ENCODE peak calls at places on chromosomes 13 and 19, in five cellular contexts. X is HCT116, V is K562, H is SK-N-SH, W is GM12878. D is an unnamed sample.

GRCh38 chr19:42366676-42367075 is 23.4 kb downstream of the CNFN start:
- DNase-seq in X (no peak), V (no peak), H (no peak), W (no peak), D (no peak)

GRCh38 chr13:44401577-44401976 is 28.0 kb downstream of the SERP2 start:
- DNase-seq in X (no peak), V (no peak), H (no peak), W (no peak), D (no peak)

GRCh38 chr13:65112123-65113075 is 2117.7 kb downstream of the PCDH9 start:
- DNase-seq in X (no peak), V (no peak), H (no peak), W (no peak), D (no peak)

GRCh38 chr19:33580645-33581037 is 41.1 kb upstream of the CHST8 start:
- DNase-seq in X (no peak), V (no peak), H (no peak), W (no peak), D (no peak)

GRCh38 chr13:21016487-21016886 is 44.9 kb downstream of the LATS2 start:
- DNase-seq in X (no peak), V (no peak), H (no peak), W (no peak), D (no peak)

GRCh38 chr13:60974296-60974695 is 441.4 kb downstream of the PCDH20 start:
- DNase-seq in X (no peak), V (no peak), H (no peak), W (no peak), D (no peak)

GRCh38 chr13:75670496-75670895 is 34.4 kb downstream of the LMO7 start:
- DNase-seq in X (no peak), V (no peak), H (no peak), W (no peak), D (no peak)

GRCh38 chr19:51702103-51702753 is 9.1 kb downstream of the SPACA6 start:
- DNase-seq in X (no peak), V (peak; percentile 82), H (peak; percentile 54), W (no peak), D (no peak)

GRCh38 chr19:32550666-32551065 is 30.3 kb upstream of the PDCD5 start:
- DNase-seq in X (no peak), V (no peak), H (no peak), W (no peak), D (no peak)

GRCh38 chr19:6260912-6261636 is 18.7 kb downstream of the MLLT1 start:
- DNase-seq in X (no peak), V (peak; percentile 66), H (peak; percentile 84), W (no peak), D (peak; percentile 28)

GRCh38 chr19:39974377-39975155 is 3.6 kb downstream of the PSMC4 start:
- DNase-seq in X (no peak), V (no peak), H (no peak), W (no peak), D (no peak)

GRCh38 chr19:10961073-10961762 is 388 bp downstream of the SMARCA4 start:
- DNase-seq in X (no peak), V (peak; percentile 87), H (peak; percentile 90), W (no peak), D (no peak)

GRCh38 chr19:13071444-13072205 is 31.0 kb downstream of the LYL1 start:
- DNase-seq in X (no peak), V (no peak), H (no peak), W (no peak), D (no peak)

GRCh38 chr13:79457948-79458347 is 23.0 kb upstream of the NDFIP2 start:
- DNase-seq in X (no peak), V (peak; percentile 21), H (no peak), W (no peak), D (no peak)

GRCh38 chr13:50162001-50162400 is 146.8 kb downstream of the KCNRG start:
- DNase-seq in X (no peak), V (no peak), H (no peak), W (no peak), D (no peak)

GRCh38 chr19:36136975-36137686 is 2.7 kb upstream of the CAPNS1 start:
- DNase-seq in X (peak; percentile 77), V (no peak), H (no peak), W (no peak), D (no peak)

GRCh38 chr13:59521549-59521948 is 642.2 kb downstream of the DIAPH3 start:
- DNase-seq in X (no peak), V (no peak), H (no peak), W (no peak), D (no peak)

GRCh38 chr13:109160887-109161669 is 531.7 kb downstream of the MYO16 start:
- DNase-seq in X (no peak), V (no peak), H (no peak), W (no peak), D (no peak)

GRCh38 chr19:38759590-38760003 is 13.7 kb downstream of the LGALS7 start:
- DNase-seq in X (no peak), V (no peak), H (no peak), W (no peak), D (peak; percentile 98)

GRCh38 chr13:34678154-34678553 is 263.9 kb upstream of the NBEA start:
- DNase-seq in X (no peak), V (no peak), H (no peak), W (no peak), D (peak; percentile 81)

GRCh38 chr19:43316591-43317319 is 36.7 kb upstream of the CD177 start:
- DNase-seq in X (peak; percentile 73), V (peak; percentile 19), H (peak; percentile 44), W (no peak), D (peak; percentile 56)

GRCh38 chr13:94384217-94384905 is 95.1 kb downstream of the DCT start:
- DNase-seq in X (no peak), V (no peak), H (no peak), W (no peak), D (no peak)

GRCh38 chr19:32627714-32628253 is 46.8 kb downstream of the PDCD5 start:
- DNase-seq in X (no peak), V (no peak), H (peak; percentile 71), W (no peak), D (no peak)

GRCh38 chr19:11447347-11448262 is 12.2 kb downstream of the PRKCSH start:
- DNase-seq in X (no peak), V (peak; percentile 4), H (peak; percentile 27), W (no peak), D (no peak)

GRCh38 chr19:41325947-41326706 is 16.2 kb downstream of the CCDC97 start:
- DNase-seq in X (no peak), V (no peak), H (peak; percentile 81), W (no peak), D (peak; percentile 56)

GRCh38 chr13:98643479-98643878 is 66.6 kb upstream of the STK24 start:
- DNase-seq in X (no peak), V (no peak), H (no peak), W (no peak), D (no peak)

DNA sequence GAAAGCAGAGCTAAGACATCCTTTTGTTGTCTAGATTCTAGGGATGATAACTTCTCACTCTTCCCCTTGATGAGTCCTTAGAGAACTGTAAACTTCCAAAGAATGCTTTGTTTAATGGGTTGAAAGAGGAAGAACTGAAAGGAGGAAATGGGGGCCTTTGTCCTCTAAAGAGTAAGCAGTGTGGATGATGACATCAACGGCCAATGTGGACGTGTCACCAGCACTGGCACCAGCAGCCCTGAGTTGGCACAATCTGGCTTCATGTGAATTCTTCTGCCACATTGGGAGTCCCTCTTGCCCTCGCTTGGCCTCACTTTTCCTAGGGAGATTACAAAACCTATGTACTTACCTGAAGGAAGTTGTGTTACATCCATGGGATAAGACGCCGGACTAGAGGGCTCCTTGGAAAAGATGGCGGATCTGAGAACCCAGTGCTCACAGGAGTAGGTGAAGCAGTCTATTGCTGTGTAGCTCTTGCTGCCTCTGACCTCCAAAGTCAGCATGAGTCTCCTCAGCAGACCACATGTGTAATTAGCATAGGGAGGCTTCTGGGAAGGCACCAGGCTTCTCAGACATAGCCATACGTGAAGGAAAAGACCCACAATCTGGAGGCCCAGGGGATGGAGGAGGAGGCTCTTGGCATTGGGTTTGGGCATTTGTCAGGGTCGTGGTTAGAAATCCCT is 62.8 kb downstream of the RGCC start:
- DNase-seq in X (no peak), V (no peak), H (no peak), W (no peak), D (no peak)
- TF ChIP-seq ZBTB33 in X (no peak), V (no peak), H (no peak), W (no peak), D (no peak)

GRCh38 chr19:44476559-44477408 is 23.5 kb downstream of the ZNF180 start:
- DNase-seq in X (no peak), V (no peak), H (no peak), W (no peak), D (peak; percentile 16)
- TF ChIP-seq ZBTB33 in X (no peak), V (no peak), H (no peak), W (no peak), D (no peak)

GRCh38 chr13:66344770-66345367 is 885.3 kb downstream of the PCDH9 start:
- DNase-seq in X (no peak), V (no peak), H (no peak), W (no peak), D (no peak)

GRCh38 chr13:66349945-66350344 is 880.2 kb downstream of the PCDH9 start:
- DNase-seq in X (no peak), V (no peak), H (no peak), W (no peak), D (no peak)

GRCh38 chr13:66345988-66346387 is 884.1 kb downstream of the PCDH9 start:
- DNase-seq in X (no peak), V (no peak), H (no peak), W (no peak), D (no peak)

GRCh38 chr13:66348745-66349720 is 881.1 kb downstream of the PCDH9 start:
- DNase-seq in X (no peak), V (no peak), H (no peak), W (no peak), D (no peak)

GRCh38 chr13:66347718-66348117 is 882.4 kb downstream of the PCDH9 start:
- DNase-seq in X (no peak), V (no peak), H (no peak), W (no peak), D (no peak)
- TF ChIP-seq ZBTB33 in X (no peak), V (no peak), H (no peak), W (no peak), D (no peak)

DNA sequence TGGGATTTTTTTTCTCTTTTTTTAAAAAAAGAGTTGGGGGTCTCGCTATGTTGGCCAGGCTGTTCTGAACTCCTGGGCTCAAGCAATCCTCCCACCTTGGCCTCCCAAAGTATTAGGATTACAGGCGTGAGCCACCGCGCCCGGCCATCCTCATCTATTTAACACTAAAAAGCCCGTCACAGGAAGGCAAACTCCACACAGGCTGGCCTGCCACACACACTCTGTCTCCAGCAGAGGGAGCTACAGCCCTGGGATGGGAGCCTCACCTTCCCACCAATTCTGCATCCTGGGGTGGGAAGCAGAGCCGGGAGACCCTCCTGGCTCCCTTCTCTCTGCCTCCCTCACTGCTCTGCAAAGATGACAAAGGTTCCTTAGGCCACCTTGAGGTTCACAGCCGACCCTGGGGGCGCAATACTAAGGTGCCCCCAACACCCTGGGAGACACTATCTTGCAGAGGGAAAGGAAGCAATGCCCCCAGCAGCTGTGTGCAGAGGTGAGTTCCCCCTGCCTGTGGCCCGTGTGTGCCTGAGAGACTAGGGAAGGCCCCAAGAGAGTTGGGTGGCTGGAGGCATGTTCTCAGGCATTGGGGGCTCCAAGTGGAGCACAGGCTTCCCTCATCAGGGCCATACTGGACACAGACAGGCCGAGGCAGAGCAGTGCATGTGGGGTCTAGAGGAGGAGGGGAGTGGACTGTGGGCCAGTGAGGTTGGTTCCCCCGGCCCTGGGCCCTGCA is 27.4 kb upstream of the TIMM44 start:
- DNase-seq in X (peak; percentile 8), V (peak; percentile 54), H (peak; percentile 81), W (no peak), D (peak; percentile 47)
- TF ChIP-seq ZBTB33 in X (no peak), V (no peak), H (no peak), W (no peak), D (peak; percentile 58)